ENCODE peak calls at places on chromosome X, in four cellular contexts. X is KBM-7; I is activated effector memory CD4-positive, alpha-beta T cell treated with anti-CD3 and anti-CD28 coated beads, Interleukin-2, amount 50 U/mL, for 16 hours; Y is dorsolateral prefrontal cortex. J is an unnamed sample.

GRCh38 chrX:136780738-136781137 is at the start of gene ARHGEF6:
- DNase-seq in X (peak; percentile 87), I (peak; percentile 68), Y (no peak), J (peak; percentile 69)

GRCh38 chrX:31252133-31252532 is 180.3 kb upstream of the FTHL17 start:
- DNase-seq in I (no peak), Y (no peak), X (no peak), J (no peak)

GRCh38 chrX:17655232-17656034 is 81.9 kb upstream of the SCML1 start:
- DNase-seq in Y (peak; percentile 27), X (no peak), I (no peak), J (no peak)

GRCh38 chrX:54798137-54798536 is at the start of gene ITIH6:
- DNase-seq in Y (no peak), X (no peak), I (no peak), J (no peak)

GRCh38 chrX:56366901-56367300 is 134.7 kb downstream of the KLF8 start:
- DNase-seq in Y (no peak), I (no peak), X (no peak), J (no peak)

GRCh38 chrX:150663061-150663460 is 30.1 kb upstream of the MTMR1 start:
- DNase-seq in I (no peak), X (no peak), Y (no peak), J (no peak)

GRCh38 chrX:53320543-53321215 is 39.3 kb upstream of the IQSEC2 start:
- DNase-seq in X (no peak), Y (no peak), I (peak; percentile 64), J (no peak)

GRCh38 chrX:68721991-68722860 is 74.8 kb downstream of the STARD8 start:
- DNase-seq in X (no peak), Y (no peak), I (no peak), J (no peak)

GRCh38 chrX:84189125-84189524 is 1.1 kb upstream of the RPS6KA6 start:
- DNase-seq in X (no peak), Y (no peak), I (no peak), J (no peak)

GRCh38 chrX:39874202-39874816 is 223.4 kb downstream of the BCOR start:
- DNase-seq in X (no peak), Y (no peak), I (peak; percentile 82), J (no peak)

GRCh38 chrX:45760187-45760742 is 559.6 kb upstream of the DIPK2B start:
- DNase-seq in X (no peak), I (no peak), Y (no peak), J (peak; percentile 15)

GRCh38 chrX:129808829-129809745 is 29.3 kb downstream of the SASH3 start:
- DNase-seq in I (no peak), X (no peak), Y (no peak), J (no peak)

GRCh38 chrX:133654801-133655200 is 239.5 kb upstream of the GPC4 start:
- DNase-seq in I (no peak), Y (no peak), X (no peak), J (no peak)

GRCh38 chrX:1464282-1465131 is 11.8 kb upstream of the ASMTL start:
- DNase-seq in Y (no peak), X (no peak), I (peak; percentile 64), J (no peak)

GRCh38 chrX:110219920-110220319 is 98.0 kb downstream of the AMMECR1 start:
- DNase-seq in X (no peak), I (no peak), Y (no peak), J (no peak)

GRCh38 chrX:56233100-56233499 is 944 bp downstream of the KLF8 start:
- DNase-seq in Y (no peak), X (no peak), I (peak; percentile 58), J (no peak)

GRCh38 chrX:57286507-57287251 is at the start of gene FAAH2:
- DNase-seq in I (peak; percentile 86), X (peak; percentile 67), Y (no peak), J (peak; percentile 42)

GRCh38 chrX:34900691-34901090 is 41.9 kb upstream of the FAM47B start:
- DNase-seq in X (no peak), I (no peak), Y (no peak), J (no peak)

GRCh38 chrX:150408007-150408406 is 44.9 kb downstream of the MAMLD1 start:
- DNase-seq in X (no peak), I (no peak), Y (no peak), J (no peak)

GRCh38 chrX:3522016-3522690 is 175.7 kb upstream of the MXRA5 start:
- DNase-seq in X (no peak), Y (no peak), I (no peak), J (no peak)

GRCh38 chrX:148885203-148885602 is 384.8 kb downstream of the AFF2 start:
- DNase-seq in Y (no peak), X (no peak), I (no peak), J (no peak)

GRCh38 chrX:9320940-9321339 is 143.9 kb upstream of the TBL1X start:
- DNase-seq in I (no peak), Y (no peak), X (no peak), J (no peak)

GRCh38 chrX:357693-358471 is 28.8 kb downstream of the PPP2R3B start:
- DNase-seq in X (peak; percentile 36), I (peak; percentile 70), Y (no peak), J (peak; percentile 30)

GRCh38 chrX:71910526-71911022 is at the start of gene NHSL2:
- DNase-seq in X (peak; percentile 47), Y (no peak), I (peak; percentile 69), J (no peak)

GRCh38 chrX:16946971-16947562 is 609 bp downstream of the REPS2 start:
- DNase-seq in Y (no peak), X (no peak), I (peak; percentile 62), J (no peak)